ENCODE peak calls at places on chromosomes 3 and 15, in eight cellular contexts. One of them, this sample, is unnamed.
A peak's percentile ranks its signal among the peaks of the same experiment; 100 is the strongest.

GRCh38 chr3:52743152-52743551 is 27.6 kb downstream of the NEK4 start:
- DNase-seq in mucosa of gallbladder: no peak
- DNase-seq in NCI-H1417: no peak
- DNase-seq in stimulated activated CD4-positive, alpha-beta T cell treated with anti-CD3 and anti-CD28 coated beads, Interleukin-2, amount 100 ng/mL, for 48 hours: no peak
- DNase-seq in ACHN: no peak
- DNase-seq in activated CD4-positive, alpha-beta T cell treated with anti-CD3 and anti-CD28 coated beads, Interleukin-2, amount 50 U/mL, for 1 hour: no peak
- DNase-seq in T-helper 2 cell: no peak
- DNase-seq in amygdala: no peak
- DNase-seq in this sample: no peak

GRCh38 chr3:72082776-72083477 is 298.0 kb upstream of the PROK2 start:
- DNase-seq in activated CD4-positive, alpha-beta T cell treated with anti-CD3 and anti-CD28 coated beads, Interleukin-2, amount 50 U/mL, for 1 hour: no peak
- DNase-seq in T-helper 2 cell: no peak
- DNase-seq in mucosa of gallbladder: no peak
- DNase-seq in NCI-H1417: no peak
- DNase-seq in stimulated activated CD4-positive, alpha-beta T cell treated with anti-CD3 and anti-CD28 coated beads, Interleukin-2, amount 100 ng/mL, for 48 hours: no peak
- DNase-seq in ACHN: no peak
- DNase-seq in amygdala: no peak
- DNase-seq in this sample: no peak

GRCh38 chr3:108486910-108487309 is 23.5 kb downstream of the MYH15 start:
- DNase-seq in ACHN: peak; percentile 24
- DNase-seq in NCI-H1417: peak; percentile 77
- DNase-seq in T-helper 2 cell: no peak
- DNase-seq in activated CD4-positive, alpha-beta T cell treated with anti-CD3 and anti-CD28 coated beads, Interleukin-2, amount 50 U/mL, for 1 hour: no peak
- DNase-seq in amygdala: peak; percentile 32
- DNase-seq in mucosa of gallbladder: no peak
- DNase-seq in stimulated activated CD4-positive, alpha-beta T cell treated with anti-CD3 and anti-CD28 coated beads, Interleukin-2, amount 100 ng/mL, for 48 hours: no peak
- DNase-seq in this sample: no peak

GRCh38 chr15:43204016-43204901 is 16.6 kb downstream of the EPB42 start:
- DNase-seq in stimulated activated CD4-positive, alpha-beta T cell treated with anti-CD3 and anti-CD28 coated beads, Interleukin-2, amount 100 ng/mL, for 48 hours: peak; percentile 36
- DNase-seq in mucosa of gallbladder: peak; percentile 26
- DNase-seq in NCI-H1417: peak; percentile 11
- DNase-seq in activated CD4-positive, alpha-beta T cell treated with anti-CD3 and anti-CD28 coated beads, Interleukin-2, amount 50 U/mL, for 1 hour: peak; percentile 48
- DNase-seq in T-helper 2 cell: peak; percentile 22
- DNase-seq in amygdala: peak; percentile 6
- DNase-seq in ACHN: peak; percentile 61
- DNase-seq in this sample: peak; percentile 68

GRCh38 chr15:60412807-60413597 is 15.2 kb upstream of the ANXA2 start:
- DNase-seq in mucosa of gallbladder: no peak
- DNase-seq in amygdala: no peak
- DNase-seq in stimulated activated CD4-positive, alpha-beta T cell treated with anti-CD3 and anti-CD28 coated beads, Interleukin-2, amount 100 ng/mL, for 48 hours: no peak
- DNase-seq in NCI-H1417: no peak
- DNase-seq in activated CD4-positive, alpha-beta T cell treated with anti-CD3 and anti-CD28 coated beads, Interleukin-2, amount 50 U/mL, for 1 hour: no peak
- DNase-seq in T-helper 2 cell: no peak
- DNase-seq in ACHN: no peak
- DNase-seq in this sample: no peak

GRCh38 chr15:39787479-39787878 is 4.8 kb upstream of the FSIP1 start:
- DNase-seq in amygdala: no peak
- DNase-seq in ACHN: peak; percentile 43
- DNase-seq in mucosa of gallbladder: no peak
- DNase-seq in activated CD4-positive, alpha-beta T cell treated with anti-CD3 and anti-CD28 coated beads, Interleukin-2, amount 50 U/mL, for 1 hour: no peak
- DNase-seq in T-helper 2 cell: no peak
- DNase-seq in NCI-H1417: peak; percentile 6
- DNase-seq in stimulated activated CD4-positive, alpha-beta T cell treated with anti-CD3 and anti-CD28 coated beads, Interleukin-2, amount 100 ng/mL, for 48 hours: no peak
- DNase-seq in this sample: no peak

GRCh38 chr3:177468816-177469590 is 271.7 kb upstream of the TBL1XR1 start:
- DNase-seq in stimulated activated CD4-positive, alpha-beta T cell treated with anti-CD3 and anti-CD28 coated beads, Interleukin-2, amount 100 ng/mL, for 48 hours: no peak
- DNase-seq in ACHN: peak; percentile 20
- DNase-seq in amygdala: no peak
- DNase-seq in activated CD4-positive, alpha-beta T cell treated with anti-CD3 and anti-CD28 coated beads, Interleukin-2, amount 50 U/mL, for 1 hour: no peak
- DNase-seq in T-helper 2 cell: no peak
- DNase-seq in mucosa of gallbladder: no peak
- DNase-seq in NCI-H1417: no peak
- DNase-seq in this sample: no peak

GRCh38 chr3:132713977-132714727 is 8.1 kb downstream of the NPHP3 start:
- DNase-seq in NCI-H1417: no peak
- DNase-seq in stimulated activated CD4-positive, alpha-beta T cell treated with anti-CD3 and anti-CD28 coated beads, Interleukin-2, amount 100 ng/mL, for 48 hours: no peak
- DNase-seq in amygdala: no peak
- DNase-seq in T-helper 2 cell: no peak
- DNase-seq in ACHN: no peak
- DNase-seq in mucosa of gallbladder: no peak
- DNase-seq in activated CD4-positive, alpha-beta T cell treated with anti-CD3 and anti-CD28 coated beads, Interleukin-2, amount 50 U/mL, for 1 hour: no peak
- DNase-seq in this sample: no peak

GRCh38 chr3:135930243-135930642 is 35.3 kb upstream of the PPP2R3A start:
- DNase-seq in NCI-H1417: no peak
- DNase-seq in stimulated activated CD4-positive, alpha-beta T cell treated with anti-CD3 and anti-CD28 coated beads, Interleukin-2, amount 100 ng/mL, for 48 hours: no peak
- DNase-seq in activated CD4-positive, alpha-beta T cell treated with anti-CD3 and anti-CD28 coated beads, Interleukin-2, amount 50 U/mL, for 1 hour: no peak
- DNase-seq in T-helper 2 cell: no peak
- DNase-seq in mucosa of gallbladder: no peak
- DNase-seq in amygdala: no peak
- DNase-seq in ACHN: no peak
- DNase-seq in this sample: no peak

GRCh38 chr3:194082596-194083220 is 53.2 kb upstream of the HES1 start:
- DNase-seq in stimulated activated CD4-positive, alpha-beta T cell treated with anti-CD3 and anti-CD28 coated beads, Interleukin-2, amount 100 ng/mL, for 48 hours: no peak
- DNase-seq in activated CD4-positive, alpha-beta T cell treated with anti-CD3 and anti-CD28 coated beads, Interleukin-2, amount 50 U/mL, for 1 hour: no peak
- DNase-seq in NCI-H1417: no peak
- DNase-seq in mucosa of gallbladder: no peak
- DNase-seq in T-helper 2 cell: no peak
- DNase-seq in amygdala: no peak
- DNase-seq in ACHN: no peak
- DNase-seq in this sample: no peak

GRCh38 chr3:166902374-166902773 is 477.7 kb downstream of the ZBBX start:
- DNase-seq in stimulated activated CD4-positive, alpha-beta T cell treated with anti-CD3 and anti-CD28 coated beads, Interleukin-2, amount 100 ng/mL, for 48 hours: no peak
- DNase-seq in mucosa of gallbladder: no peak
- DNase-seq in amygdala: no peak
- DNase-seq in NCI-H1417: no peak
- DNase-seq in activated CD4-positive, alpha-beta T cell treated with anti-CD3 and anti-CD28 coated beads, Interleukin-2, amount 50 U/mL, for 1 hour: no peak
- DNase-seq in T-helper 2 cell: no peak
- DNase-seq in ACHN: no peak
- DNase-seq in this sample: no peak

GRCh38 chr3:117811797-117812196 is 1102.2 kb downstream of the TUSC7 start:
- DNase-seq in NCI-H1417: no peak
- DNase-seq in amygdala: no peak
- DNase-seq in T-helper 2 cell: no peak
- DNase-seq in activated CD4-positive, alpha-beta T cell treated with anti-CD3 and anti-CD28 coated beads, Interleukin-2, amount 50 U/mL, for 1 hour: no peak
- DNase-seq in mucosa of gallbladder: no peak
- DNase-seq in stimulated activated CD4-positive, alpha-beta T cell treated with anti-CD3 and anti-CD28 coated beads, Interleukin-2, amount 100 ng/mL, for 48 hours: no peak
- DNase-seq in ACHN: no peak
- DNase-seq in this sample: no peak

GRCh38 chr15:88401269-88401971 is 65.8 kb downstream of the MRPL46 start:
- DNase-seq in ACHN: no peak
- DNase-seq in NCI-H1417: no peak
- DNase-seq in mucosa of gallbladder: no peak
- DNase-seq in stimulated activated CD4-positive, alpha-beta T cell treated with anti-CD3 and anti-CD28 coated beads, Interleukin-2, amount 100 ng/mL, for 48 hours: no peak
- DNase-seq in activated CD4-positive, alpha-beta T cell treated with anti-CD3 and anti-CD28 coated beads, Interleukin-2, amount 50 U/mL, for 1 hour: no peak
- DNase-seq in amygdala: no peak
- DNase-seq in T-helper 2 cell: no peak
- DNase-seq in this sample: no peak

GRCh38 chr3:138477801-138478200 is 43.4 kb downstream of the ESYT3 start:
- DNase-seq in NCI-H1417: no peak
- DNase-seq in stimulated activated CD4-positive, alpha-beta T cell treated with anti-CD3 and anti-CD28 coated beads, Interleukin-2, amount 100 ng/mL, for 48 hours: no peak
- DNase-seq in activated CD4-positive, alpha-beta T cell treated with anti-CD3 and anti-CD28 coated beads, Interleukin-2, amount 50 U/mL, for 1 hour: no peak
- DNase-seq in ACHN: no peak
- DNase-seq in amygdala: no peak
- DNase-seq in mucosa of gallbladder: no peak
- DNase-seq in T-helper 2 cell: no peak
- DNase-seq in this sample: no peak

GRCh38 chr3:54826255-54826691 is 101.6 kb downstream of the LRTM1 start:
- DNase-seq in T-helper 2 cell: no peak
- DNase-seq in NCI-H1417: no peak
- DNase-seq in mucosa of gallbladder: no peak
- DNase-seq in amygdala: no peak
- DNase-seq in ACHN: no peak
- DNase-seq in activated CD4-positive, alpha-beta T cell treated with anti-CD3 and anti-CD28 coated beads, Interleukin-2, amount 50 U/mL, for 1 hour: no peak
- DNase-seq in stimulated activated CD4-positive, alpha-beta T cell treated with anti-CD3 and anti-CD28 coated beads, Interleukin-2, amount 100 ng/mL, for 48 hours: no peak
- DNase-seq in this sample: no peak

GRCh38 chr3:102195198-102195948 is 239.4 kb upstream of the ZPLD1 start:
- DNase-seq in T-helper 2 cell: no peak
- DNase-seq in mucosa of gallbladder: peak; percentile 83
- DNase-seq in stimulated activated CD4-positive, alpha-beta T cell treated with anti-CD3 and anti-CD28 coated beads, Interleukin-2, amount 100 ng/mL, for 48 hours: no peak
- DNase-seq in NCI-H1417: no peak
- DNase-seq in amygdala: no peak
- DNase-seq in ACHN: peak; percentile 43
- DNase-seq in activated CD4-positive, alpha-beta T cell treated with anti-CD3 and anti-CD28 coated beads, Interleukin-2, amount 50 U/mL, for 1 hour: no peak
- DNase-seq in this sample: peak; percentile 60

GRCh38 chr3:168044049-168044448 is 51.7 kb downstream of the GOLIM4 start:
- DNase-seq in ACHN: no peak
- DNase-seq in NCI-H1417: peak; percentile 26
- DNase-seq in stimulated activated CD4-positive, alpha-beta T cell treated with anti-CD3 and anti-CD28 coated beads, Interleukin-2, amount 100 ng/mL, for 48 hours: no peak
- DNase-seq in activated CD4-positive, alpha-beta T cell treated with anti-CD3 and anti-CD28 coated beads, Interleukin-2, amount 50 U/mL, for 1 hour: no peak
- DNase-seq in mucosa of gallbladder: no peak
- DNase-seq in T-helper 2 cell: no peak
- DNase-seq in amygdala: no peak
- DNase-seq in this sample: no peak

GRCh38 chr3:194989251-194989650 is 281.7 kb downstream of the XXYLT1 start:
- DNase-seq in stimulated activated CD4-positive, alpha-beta T cell treated with anti-CD3 and anti-CD28 coated beads, Interleukin-2, amount 100 ng/mL, for 48 hours: no peak
- DNase-seq in mucosa of gallbladder: no peak
- DNase-seq in ACHN: no peak
- DNase-seq in amygdala: no peak
- DNase-seq in NCI-H1417: no peak
- DNase-seq in T-helper 2 cell: no peak
- DNase-seq in activated CD4-positive, alpha-beta T cell treated with anti-CD3 and anti-CD28 coated beads, Interleukin-2, amount 50 U/mL, for 1 hour: no peak
- DNase-seq in this sample: no peak

GRCh38 chr3:27312044-27312668 is 57.0 kb downstream of the NEK10 start:
- DNase-seq in mucosa of gallbladder: no peak
- DNase-seq in activated CD4-positive, alpha-beta T cell treated with anti-CD3 and anti-CD28 coated beads, Interleukin-2, amount 50 U/mL, for 1 hour: no peak
- DNase-seq in stimulated activated CD4-positive, alpha-beta T cell treated with anti-CD3 and anti-CD28 coated beads, Interleukin-2, amount 100 ng/mL, for 48 hours: no peak
- DNase-seq in NCI-H1417: peak; percentile 76
- DNase-seq in amygdala: no peak
- DNase-seq in T-helper 2 cell: no peak
- DNase-seq in ACHN: peak; percentile 77
- DNase-seq in this sample: no peak

GRCh38 chr3:73086071-73086494 is 24.6 kb downstream of the EBLN2 start:
- DNase-seq in activated CD4-positive, alpha-beta T cell treated with anti-CD3 and anti-CD28 coated beads, Interleukin-2, amount 50 U/mL, for 1 hour: peak; percentile 54
- DNase-seq in amygdala: peak; percentile 14
- DNase-seq in NCI-H1417: peak; percentile 51
- DNase-seq in stimulated activated CD4-positive, alpha-beta T cell treated with anti-CD3 and anti-CD28 coated beads, Interleukin-2, amount 100 ng/mL, for 48 hours: peak; percentile 52
- DNase-seq in T-helper 2 cell: peak; percentile 32
- DNase-seq in mucosa of gallbladder: peak; percentile 24
- DNase-seq in ACHN: peak; percentile 37
- DNase-seq in this sample: peak; percentile 68

GRCh38 chr15:47588968-47589367 is 128.3 kb upstream of the SEMA6D start:
- DNase-seq in T-helper 2 cell: no peak
- DNase-seq in mucosa of gallbladder: no peak
- DNase-seq in amygdala: no peak
- DNase-seq in ACHN: no peak
- DNase-seq in NCI-H1417: no peak
- DNase-seq in activated CD4-positive, alpha-beta T cell treated with anti-CD3 and anti-CD28 coated beads, Interleukin-2, amount 50 U/mL, for 1 hour: no peak
- DNase-seq in stimulated activated CD4-positive, alpha-beta T cell treated with anti-CD3 and anti-CD28 coated beads, Interleukin-2, amount 100 ng/mL, for 48 hours: no peak
- DNase-seq in this sample: no peak

GRCh38 chr3:152296990-152297389 is 28.3 kb downstream of the MBNL1 start:
- DNase-seq in NCI-H1417: no peak
- DNase-seq in ACHN: peak; percentile 27
- DNase-seq in stimulated activated CD4-positive, alpha-beta T cell treated with anti-CD3 and anti-CD28 coated beads, Interleukin-2, amount 100 ng/mL, for 48 hours: no peak
- DNase-seq in amygdala: no peak
- DNase-seq in T-helper 2 cell: no peak
- DNase-seq in activated CD4-positive, alpha-beta T cell treated with anti-CD3 and anti-CD28 coated beads, Interleukin-2, amount 50 U/mL, for 1 hour: no peak
- DNase-seq in mucosa of gallbladder: no peak
- DNase-seq in this sample: no peak

GRCh38 chr3:37993067-37993809 is 2.7 kb downstream of the VILL start:
- DNase-seq in T-helper 2 cell: no peak
- DNase-seq in NCI-H1417: no peak
- DNase-seq in amygdala: no peak
- DNase-seq in ACHN: no peak
- DNase-seq in mucosa of gallbladder: no peak
- DNase-seq in activated CD4-positive, alpha-beta T cell treated with anti-CD3 and anti-CD28 coated beads, Interleukin-2, amount 50 U/mL, for 1 hour: no peak
- DNase-seq in stimulated activated CD4-positive, alpha-beta T cell treated with anti-CD3 and anti-CD28 coated beads, Interleukin-2, amount 100 ng/mL, for 48 hours: no peak
- DNase-seq in this sample: peak; percentile 61

GRCh38 chr15:47296911-47297310 is 420.4 kb upstream of the SEMA6D start:
- DNase-seq in NCI-H1417: no peak
- DNase-seq in amygdala: no peak
- DNase-seq in stimulated activated CD4-positive, alpha-beta T cell treated with anti-CD3 and anti-CD28 coated beads, Interleukin-2, amount 100 ng/mL, for 48 hours: no peak
- DNase-seq in activated CD4-positive, alpha-beta T cell treated with anti-CD3 and anti-CD28 coated beads, Interleukin-2, amount 50 U/mL, for 1 hour: no peak
- DNase-seq in ACHN: no peak
- DNase-seq in mucosa of gallbladder: no peak
- DNase-seq in T-helper 2 cell: no peak
- DNase-seq in this sample: no peak

GRCh38 chr15:60592386-60593339 is 113.7 kb upstream of the ICE2 start:
- DNase-seq in stimulated activated CD4-positive, alpha-beta T cell treated with anti-CD3 and anti-CD28 coated beads, Interleukin-2, amount 100 ng/mL, for 48 hours: peak; percentile 75
- DNase-seq in activated CD4-positive, alpha-beta T cell treated with anti-CD3 and anti-CD28 coated beads, Interleukin-2, amount 50 U/mL, for 1 hour: peak; percentile 86
- DNase-seq in NCI-H1417: peak; percentile 93
- DNase-seq in ACHN: peak; percentile 23
- DNase-seq in mucosa of gallbladder: peak; percentile 91
- DNase-seq in T-helper 2 cell: peak; percentile 87
- DNase-seq in amygdala: peak; percentile 82
- DNase-seq in this sample: peak; percentile 83

GRCh38 chr15:77617507-77618285 is 15.0 kb downstream of the LINGO1 start:
- DNase-seq in mucosa of gallbladder: no peak
- DNase-seq in ACHN: peak; percentile 58
- DNase-seq in amygdala: no peak
- DNase-seq in NCI-H1417: peak; percentile 49
- DNase-seq in activated CD4-positive, alpha-beta T cell treated with anti-CD3 and anti-CD28 coated beads, Interleukin-2, amount 50 U/mL, for 1 hour: no peak
- DNase-seq in T-helper 2 cell: no peak
- DNase-seq in stimulated activated CD4-positive, alpha-beta T cell treated with anti-CD3 and anti-CD28 coated beads, Interleukin-2, amount 100 ng/mL, for 48 hours: no peak
- DNase-seq in this sample: no peak

GRCh38 chr3:45026038-45026437 is at the start of gene CLEC3B:
- DNase-seq in NCI-H1417: no peak
- DNase-seq in ACHN: no peak
- DNase-seq in mucosa of gallbladder: peak; percentile 55
- DNase-seq in activated CD4-positive, alpha-beta T cell treated with anti-CD3 and anti-CD28 coated beads, Interleukin-2, amount 50 U/mL, for 1 hour: no peak
- DNase-seq in T-helper 2 cell: no peak
- DNase-seq in amygdala: no peak
- DNase-seq in stimulated activated CD4-positive, alpha-beta T cell treated with anti-CD3 and anti-CD28 coated beads, Interleukin-2, amount 100 ng/mL, for 48 hours: no peak
- DNase-seq in this sample: peak; percentile 62

GRCh38 chr3:12875857-12876451 is 34.6 kb upstream of the RPL32 start:
- DNase-seq in stimulated activated CD4-positive, alpha-beta T cell treated with anti-CD3 and anti-CD28 coated beads, Interleukin-2, amount 100 ng/mL, for 48 hours: no peak
- DNase-seq in T-helper 2 cell: no peak
- DNase-seq in activated CD4-positive, alpha-beta T cell treated with anti-CD3 and anti-CD28 coated beads, Interleukin-2, amount 50 U/mL, for 1 hour: peak; percentile 23
- DNase-seq in amygdala: peak; percentile 16
- DNase-seq in mucosa of gallbladder: peak; percentile 22
- DNase-seq in NCI-H1417: peak; percentile 66
- DNase-seq in ACHN: no peak
- DNase-seq in this sample: peak; percentile 61